ENCODE peak calls at places on chromosome 17, in four cellular contexts. E is left ventricle myocardium inferior, X is tibial nerve, Y is cardiac muscle cell. F is an unnamed sample. For H3K36me3, the result is how much of the 10 kb centered on the place peaks cover.

GRCh38 chr17:13490427-13490826 is 111.3 kb downstream of the HS3ST3A1 start:
- DNase-seq in E (no peak), X (no peak), Y (no peak), F (no peak)

GRCh38 chr17:77882481-77883212 is 75.9 kb upstream of the TNRC6C start:
- DNase-seq in E (peak), X (peak), Y (peak), F (peak)

GRCh38 chr17:6701719-6702118 is 11.4 kb downstream of the SLC13A5 start:
- DNase-seq in E (no peak), X (no peak), Y (peak), F (no peak)

GRCh38 chr17:8151120-8151640 is 1.0 kb downstream of the PER1 start:
- DNase-seq in E (peak), X (peak), Y (peak), F (peak)

GRCh38 chr17:69430488-69430887 is 16.0 kb downstream of the MAP2K6 start:
- DNase-seq in E (no peak), X (no peak), Y (peak), F (no peak)

GRCh38 chr17:45841883-45842525 is 2.7 kb upstream of the SPPL2C start:
- DNase-seq in E (no peak), X (no peak), Y (no peak), F (no peak)

GRCh38 chr17:73342057-73342522 is 30.3 kb upstream of the CDC42EP4 start:
- DNase-seq in E (peak), X (peak), Y (peak), F (peak)

GRCh38 chr17:64180674-64181073 is 50.7 kb upstream of the ERN1 start:
- DNase-seq in E (no peak), X (no peak), Y (no peak), F (no peak)

GRCh38 chr17:12729086-12729485 is 60.2 kb upstream of the ARHGAP44 start:
- DNase-seq in E (no peak), X (no peak), Y (peak), F (no peak)

GRCh38 chr17:41617136-41617535 is 4.6 kb upstream of the KRT16 start:
- DNase-seq in E (no peak), X (no peak), Y (no peak), F (no peak)

GRCh38 chr17:81186203-81186602 is 20.2 kb upstream of the AATK start:
- DNase-seq in E (no peak), X (no peak), Y (no peak), F (no peak)

GRCh38 chr17:21397341-21398050 is 21.3 kb downstream of the KCNJ12 start:
- DNase-seq in E (no peak), X (peak), Y (peak), F (no peak)

GRCh38 chr17:40458001-40458791 is 14.9 kb downstream of the IGFBP4 start:
- DNase-seq in E (no peak), X (no peak), Y (peak), F (peak)

GRCh38 chr17:1294157-1294717 is 14.8 kb downstream of the TRARG1 start:
- DNase-seq in E (no peak), X (no peak), Y (no peak), F (no peak)

GRCh38 chr17:65020284-65020683 is 36.3 kb downstream of the GNA13 start:
- DNase-seq in E (no peak), X (no peak), Y (peak), F (no peak)

GRCh38 chr17:39671651-39672521 is 3.6 kb downstream of the PNMT start:
- DNase-seq in E (peak), X (no peak), Y (peak), F (peak)

GRCh38 chr17:34199932-34200534 is 55.1 kb upstream of the CCL2 start:
- DNase-seq in E (peak), X (peak), Y (peak), F (peak)

GRCh38 chr17:80263253-80264047 is 2.8 kb downstream of the RNF213 start:
- DNase-seq in E (peak), X (peak), Y (peak), F (peak)

GRCh38 chr17:9985622-9986021 is 80.6 kb upstream of the RCVRN start:
- DNase-seq in E (no peak), X (no peak), Y (no peak), F (no peak)

GRCh38 chr17:45143101-45143670 is 5.1 kb upstream of the HEXIM1 start:
- DNase-seq in E (peak), X (no peak), Y (no peak), F (no peak)

GRCh38 chr17:66715745-66716156 is 119.2 kb upstream of the CACNG5 start:
- DNase-seq in E (no peak), X (peak), Y (peak), F (no peak)

GRCh38 chr17:57859601-57860413 is 10.0 kb upstream of the MRPS23 start:
- DNase-seq in E (no peak), X (no peak), Y (no peak), F (no peak)
- H3K36me3 ChIP-seq in E (under half), X (under half), Y (under half), F (under half)

DNA sequence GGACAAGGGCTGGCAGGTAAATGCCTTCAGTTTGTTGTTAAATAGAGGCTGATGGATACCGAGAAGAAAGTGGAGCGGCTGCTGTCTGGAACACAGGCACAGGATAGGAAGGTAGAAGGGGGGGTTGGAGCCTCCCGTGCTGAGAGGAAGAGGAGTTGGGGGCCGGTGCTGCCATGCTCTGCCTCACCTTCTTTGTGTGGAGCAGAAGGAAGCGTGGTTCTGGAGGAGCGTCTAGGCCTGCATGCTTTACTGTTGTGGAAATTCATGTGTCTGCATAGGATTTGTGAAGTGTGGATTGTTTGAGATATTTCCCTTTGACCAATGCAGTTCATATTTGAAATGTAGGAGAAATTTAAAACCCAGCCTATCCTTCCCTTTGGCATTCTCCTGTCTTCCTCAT is 52.3 kb downstream of the FOXK2 start:
- DNase-seq in E (no peak), X (no peak), Y (no peak), F (no peak)
- H3K36me3 ChIP-seq in E (half or more), X (under half), Y (under half), F (under half)

DNA sequence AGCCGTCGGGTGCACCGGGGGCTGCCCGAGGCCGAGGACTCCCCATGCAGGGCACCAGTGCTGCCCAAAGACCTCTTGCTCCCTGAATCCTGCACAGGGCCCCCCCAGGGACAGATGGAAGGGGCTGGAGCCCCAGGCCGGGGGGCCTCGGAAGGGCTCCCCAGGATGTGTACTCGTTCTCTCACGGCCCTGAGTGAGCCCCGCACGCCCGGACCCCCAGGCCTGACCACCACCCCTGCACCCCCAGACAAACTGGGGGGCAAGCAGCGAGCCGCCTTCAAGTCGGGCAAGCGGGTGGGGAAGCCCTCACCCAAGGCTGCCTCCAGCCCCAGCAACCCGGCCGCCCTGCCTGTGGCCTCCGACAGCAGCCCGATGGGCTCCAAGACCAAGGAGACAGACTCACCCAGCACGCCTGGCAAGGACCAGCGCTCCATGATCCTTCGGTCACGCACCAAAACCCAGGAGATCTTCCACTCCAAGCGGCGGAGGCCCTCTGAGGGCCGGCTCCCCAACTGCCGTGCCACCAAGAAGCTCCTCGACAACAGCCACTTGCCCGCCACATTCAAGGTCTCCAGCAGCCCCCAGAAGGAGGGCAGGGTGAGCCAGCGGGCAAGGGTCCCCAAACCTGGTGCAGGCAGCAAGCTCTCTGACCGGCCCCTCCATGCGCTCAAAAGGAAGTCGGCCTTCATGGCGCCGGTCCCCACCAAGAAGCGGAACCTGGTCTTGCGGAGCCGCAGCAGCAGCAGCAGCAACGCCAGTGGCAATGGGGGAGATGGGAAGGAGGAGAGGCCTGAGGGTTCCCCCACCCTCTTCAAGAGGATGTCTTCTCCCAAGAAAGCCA is 40.6 kb downstream of the SREBF1 start:
- DNase-seq in E (no peak), X (no peak), Y (no peak), F (no peak)
- H3K36me3 ChIP-seq in E (half or more), X (under half), Y (under half), F (under half)

GRCh38 chr17:18250708-18251107 is 7.8 kb downstream of the FLII start:
- DNase-seq in E (no peak), X (no peak), Y (no peak), F (no peak)
- H3K36me3 ChIP-seq in E (half or more), X (under half), Y (half or more), F (half or more)

GRCh38 chr17:28645576-28645939 is 600 bp upstream of the BLTP2 start:
- DNase-seq in E (no peak), X (no peak), Y (no peak), F (no peak)
- H3K36me3 ChIP-seq in E (under half), X (under half), Y (under half), F (under half)

GRCh38 chr17:61143026-61143425 is 256.6 kb upstream of the TBX2 start:
- DNase-seq in E (no peak), X (no peak), Y (no peak), F (no peak)

GRCh38 chr17:61135782-61136181 is 263.9 kb upstream of the TBX2 start:
- DNase-seq in E (peak), X (no peak), Y (no peak), F (no peak)

GRCh38 chr17:61144137-61144536 is 255.5 kb upstream of the TBX2 start:
- DNase-seq in E (no peak), X (no peak), Y (peak), F (no peak)

GRCh38 chr17:61139219-61139618 is 260.4 kb upstream of the TBX2 start:
- DNase-seq in E (no peak), X (no peak), Y (peak), F (no peak)

DNA sequence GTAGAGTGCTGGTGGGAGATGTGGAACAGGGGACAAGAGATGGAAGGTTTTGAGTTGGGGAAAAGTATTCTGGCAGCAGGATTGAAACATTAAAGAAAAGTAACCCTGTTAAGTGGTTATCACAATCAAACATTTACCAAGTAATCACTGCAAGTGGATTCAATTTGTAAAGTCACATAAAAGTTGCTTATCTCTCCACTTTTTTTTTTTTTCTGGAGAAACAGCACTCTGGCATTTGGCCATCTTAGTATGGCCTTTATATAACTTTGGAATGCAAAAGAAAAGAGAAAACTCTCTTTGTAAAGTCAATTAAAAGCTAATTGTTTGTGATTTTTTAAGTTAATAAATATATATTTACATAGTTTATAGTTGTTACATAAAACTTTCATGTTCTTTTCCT is 259.3 kb upstream of the TBX2 start:
- DNase-seq in E (no peak), X (no peak), Y (no peak), F (no peak)
- H3K36me3 ChIP-seq in E (under half), X (under half), Y (under half), F (under half)

GRCh38 chr17:29546085-29546484 is 20.8 kb downstream of the ABHD15 start:
- DNase-seq in E (no peak), X (no peak), Y (no peak), F (no peak)
- H3K36me3 ChIP-seq in E (under half), X (under half), Y (under half), F (under half)

GRCh38 chr17:37158290-37158689 is 209.5 kb downstream of the AATF start:
- DNase-seq in E (no peak), X (no peak), Y (no peak), F (no peak)
- H3K36me3 ChIP-seq in E (under half), X (under half), Y (under half), F (under half)

GRCh38 chr17:75036643-75037268 is 10.0 kb downstream of the ATP5PD start:
- DNase-seq in E (peak), X (peak), Y (peak), F (peak)

GRCh38 chr17:75041656-75042280 is 5.0 kb downstream of the ATP5PD start:
- DNase-seq in E (no peak), X (no peak), Y (no peak), F (no peak)

GRCh38 chr17:75044716-75045115 is 2.1 kb downstream of the ATP5PD start:
- DNase-seq in E (no peak), X (no peak), Y (no peak), F (no peak)

GRCh38 chr17:75034236-75034908 is 12.4 kb downstream of the ATP5PD start:
- DNase-seq in E (peak), X (peak), Y (peak), F (peak)

DNA sequence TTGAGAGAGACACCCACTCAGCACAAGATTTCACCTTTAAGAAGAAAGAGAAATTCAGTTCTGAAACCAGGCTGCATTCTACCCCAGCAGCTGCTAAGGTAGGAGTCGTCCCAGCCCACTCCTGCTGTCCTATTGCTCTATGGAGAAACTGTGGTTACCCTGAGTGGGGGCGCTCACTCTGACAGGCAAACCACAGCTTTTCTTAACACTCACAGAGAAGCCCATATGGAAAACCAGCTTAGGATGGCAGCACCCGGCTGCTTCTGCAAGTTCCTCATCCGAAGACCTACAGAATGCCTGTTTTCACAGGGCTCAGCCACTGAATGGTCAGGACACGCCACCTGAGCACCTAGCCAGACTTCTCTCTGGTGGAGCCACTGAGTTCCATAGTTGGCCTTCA is 7.5 kb downstream of the ATP5PD start:
- DNase-seq in E (no peak), X (no peak), Y (no peak), F (no peak)
- H3K36me3 ChIP-seq in E (under half), X (under half), Y (under half), F (under half)